ENCODE peak calls at places on chromosomes 6 and 20, in nine cellular contexts. P is heart left ventricle, F is fibroblast of the aortic adventitia, N is thyroid gland, O is heart right ventricle, S is lung, G is Peyer's patch, L is lower leg skin, Y is AG10803. A is an unnamed sample.

GRCh38 chr6:46521464-46521971 is 30.3 kb upstream of the RCAN2 start:
- DNase-seq in S (no peak), L (no peak), F (peak), O (no peak), Y (no peak), N (no peak), P (no peak), G (no peak), A (peak)

GRCh38 chr6:162118706-162119105 is 608.9 kb downstream of the PRKN start:
- DNase-seq in Y (peak), F (no peak), O (no peak), G (no peak), L (no peak), P (no peak), N (no peak), S (no peak), A (no peak)

GRCh38 chr6:53671111-53671510 is 5.6 kb upstream of the KLHL31 start:
- DNase-seq in Y (no peak), G (no peak), S (no peak), L (no peak), O (no peak), N (no peak), P (no peak), F (no peak), A (peak)

GRCh38 chr20:18613553-18613952 is 25.7 kb downstream of the DTD1 start:
- DNase-seq in Y (no peak), L (peak), P (no peak), N (no peak), G (no peak), S (no peak), O (no peak), F (no peak), A (peak)

GRCh38 chr20:49028684-49029083 is 17.4 kb upstream of the CSE1L start:
- DNase-seq in L (no peak), S (no peak), P (no peak), N (no peak), Y (peak), O (no peak), F (peak), G (no peak), A (no peak)

GRCh38 chr20:35953411-35954199 is 697 bp downstream of the SCAND1 start:
- DNase-seq in S (peak), G (peak), F (no peak), L (peak), N (peak), O (peak), Y (peak), P (peak), A (peak)

GRCh38 chr6:53627391-53628218 is 38.0 kb downstream of the KLHL31 start:
- DNase-seq in G (no peak), P (no peak), L (no peak), S (no peak), F (no peak), O (no peak), Y (no peak), N (no peak), A (no peak)

GRCh38 chr6:11230158-11231107 is 2.0 kb downstream of the NEDD9 start:
- DNase-seq in F (no peak), L (no peak), P (no peak), N (no peak), G (no peak), S (no peak), Y (no peak), O (no peak), A (peak)

GRCh38 chr6:36318690-36319435 is 17.8 kb downstream of the BNIP5 start:
- DNase-seq in O (no peak), Y (no peak), L (no peak), F (no peak), G (peak), N (no peak), S (no peak), P (no peak), A (no peak)

GRCh38 chr6:111625511-111626331 is 20.0 kb upstream of the TRAF3IP2 start:
- DNase-seq in S (no peak), P (peak), O (peak), Y (peak), G (no peak), L (peak), N (peak), F (peak), A (peak)
- H3K4me3 ChIP-seq in S (no peak), P (peak), O (peak), Y (peak), G (peak), L (no peak), N (no peak), F (peak), A (no peak)

GRCh38 chr6:19836799-19837510 is at the start of gene ID4:
- DNase-seq in N (peak), O (peak), G (peak), Y (peak), S (peak), F (peak), P (peak), L (peak), A (peak)
- TF ChIP-seq CTCF in N (no peak), O (no peak), G (no peak), Y (no peak), S (no peak), F (no peak), P (no peak), L (no peak), A (no peak)

DNA sequence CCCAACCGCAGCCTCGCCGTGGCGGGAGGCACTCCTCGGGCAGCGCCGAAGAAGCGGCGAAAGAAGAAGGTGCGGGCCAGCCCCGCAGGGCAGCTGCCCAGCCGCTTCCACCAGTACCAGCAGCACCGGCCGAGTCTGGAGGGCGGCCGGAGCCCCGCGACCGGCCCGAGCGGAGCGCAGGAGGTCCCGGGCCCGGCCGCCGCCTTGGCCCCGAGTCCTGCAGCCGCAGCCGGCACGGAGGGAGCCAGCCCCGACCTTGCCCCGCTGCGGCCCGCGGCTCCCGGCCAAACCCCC is 525 bp downstream of the PNRC1 start:
- DNase-seq in O (no peak), Y (no peak), F (no peak), L (no peak), S (no peak), G (no peak), P (no peak), N (no peak), A (no peak)
- H3K4me3 ChIP-seq in O (peak), Y (peak), F (peak), L (peak), S (peak), G (peak), P (peak), N (peak), A (peak)

DNA sequence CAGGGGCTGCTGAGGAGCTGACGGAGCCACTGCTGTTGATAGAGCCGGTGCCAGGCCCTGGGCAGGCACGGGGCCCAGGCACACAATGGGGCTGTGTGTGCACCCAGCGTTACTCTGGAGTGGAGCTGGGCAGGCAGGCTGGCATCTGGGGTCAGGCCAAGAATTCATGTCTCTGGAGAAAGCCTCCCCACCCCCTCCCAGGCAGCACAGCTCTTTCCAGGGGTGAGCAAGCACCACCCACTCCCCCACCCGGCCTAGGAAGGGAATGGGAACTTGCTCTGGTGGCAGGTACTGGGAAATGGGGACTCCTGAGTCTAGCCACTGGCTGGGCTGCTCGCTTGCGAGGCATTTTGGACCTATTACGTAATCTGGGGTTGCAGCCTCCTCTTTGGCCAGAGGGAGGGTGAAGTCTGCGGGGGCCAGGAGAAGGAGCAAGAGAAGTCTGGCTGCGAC is 22.7 kb downstream of the TFEB start:
- DNase-seq in P (peak), F (peak), G (no peak), N (peak), Y (peak), O (peak), S (peak), L (no peak), A (peak)
- TF ChIP-seq CTCF in P (no peak), F (no peak), G (no peak), N (no peak), Y (no peak), O (no peak), S (no peak), L (no peak), A (no peak)